ENCODE peak calls at places on chromosomes 4 and X, in ten cellular contexts. X is adipocyte, R is cardiac fibroblast, K is psoas muscle, O is gastrocnemius medialis, Z is Peyer's patch, N is HFF-Myc, U is hepatocyte, B is epithelial cell of esophagus, V is H7. G is an unnamed sample.

GRCh38 chr4:30881985-30882384 is 161.8 kb downstream of the PCDH7 start:
- DNase-seq in X (no peak), R (no peak), K (no peak), O (no peak), Z (no peak), N (no peak), U (no peak), B (no peak), V (no peak), G (no peak)

GRCh38 chr4:76512000-76512399 is 77.0 kb downstream of the SHROOM3 start:
- DNase-seq in X (no peak), R (no peak), K (no peak), O (no peak), Z (no peak), N (no peak), U (no peak), B (no peak), V (no peak), G (no peak)

GRCh38 chr4:173793937-173794510 is 264.0 kb upstream of the HAND2 start:
- DNase-seq in X (peak), R (peak), K (no peak), O (no peak), Z (no peak), N (no peak), U (no peak), B (no peak), V (no peak), G (no peak)

GRCh38 chr4:71130827-71131603 is 137.6 kb downstream of the DCK start:
- DNase-seq in X (peak), R (peak), K (no peak), O (no peak), Z (no peak), N (peak), U (no peak), B (peak), V (no peak), G (no peak)

GRCh38 chrX:97628326-97628725 is 744.6 kb downstream of the RPA4 start:
- DNase-seq in X (no peak), R (no peak), K (no peak), O (no peak), Z (no peak), N (no peak), U (no peak), B (no peak), V (no peak), G (no peak)

GRCh38 chr4:7388627-7389026 is 46.1 kb downstream of the PSAPL1 start:
- DNase-seq in X (no peak), R (no peak), K (no peak), O (no peak), Z (no peak), N (no peak), U (no peak), B (no peak), V (peak), G (no peak)

GRCh38 chrX:70175338-70175737 is 1.9 kb upstream of the DGAT2L6 start:
- DNase-seq in X (no peak), R (no peak), K (no peak), O (no peak), Z (no peak), N (no peak), U (no peak), B (no peak), V (no peak), G (no peak)

GRCh38 chrX:118197730-118198129 is 81.1 kb upstream of the KLHL13 start:
- DNase-seq in X (no peak), R (no peak), K (no peak), O (no peak), Z (no peak), N (no peak), U (no peak), B (no peak), V (no peak), G (no peak)

GRCh38 chr4:13327991-13328390 is 156.1 kb downstream of the RAB28 start:
- DNase-seq in X (no peak), R (no peak), K (no peak), O (no peak), Z (no peak), N (peak), U (no peak), B (no peak), V (no peak), G (no peak)

GRCh38 chrX:95884196-95884595 is 800.4 kb upstream of the DIAPH2 start:
- DNase-seq in X (peak), R (peak), K (no peak), O (no peak), Z (no peak), N (no peak), U (no peak), B (no peak), V (no peak), G (peak)

GRCh38 chrX:153646620-153647373 is at the start of gene DUSP9:
- DNase-seq in X (peak), R (peak), K (peak), O (no peak), Z (no peak), N (no peak), U (peak), B (peak), V (peak), G (peak)

GRCh38 chrX:45850775-45851433 is 650.2 kb upstream of the DIPK2B start:
- DNase-seq in X (peak), R (peak), K (peak), O (no peak), Z (no peak), N (no peak), U (peak), B (peak), V (peak), G (no peak)

GRCh38 chrX:72554448-72555140 is 18.0 kb downstream of the HDAC8 start:
- DNase-seq in X (no peak), R (no peak), K (no peak), O (no peak), Z (no peak), N (no peak), U (peak), B (peak), V (peak), G (no peak)

GRCh38 chrX:65668362-65669310 is 1.2 kb downstream of the MSN start:
- DNase-seq in X (peak), R (peak), K (peak), O (peak), Z (peak), N (no peak), U (peak), B (peak), V (peak), G (peak)

GRCh38 chr4:40719008-40719623 is 30.6 kb upstream of the NSUN7 start:
- DNase-seq in X (peak), R (peak), K (no peak), O (no peak), Z (no peak), N (no peak), U (peak), B (peak), V (peak), G (no peak)

GRCh38 chr4:1010522-1011021 is 854 bp upstream of the FGFRL1 start:
- DNase-seq in X (peak), R (peak), K (peak), O (peak), Z (peak), N (no peak), U (peak), B (peak), V (no peak), G (peak)

GRCh38 chr4:52038109-52038912 is at the start of gene SGCB:
- DNase-seq in X (peak), R (peak), K (peak), O (peak), Z (peak), N (no peak), U (peak), B (peak), V (peak), G (peak)

GRCh38 chrX:68997461-68997860 is 167.8 kb downstream of the PJA1 start:
- DNase-seq in X (no peak), R (no peak), K (no peak), O (no peak), Z (no peak), N (no peak), U (no peak), B (no peak), V (no peak), G (no peak)

DNA sequence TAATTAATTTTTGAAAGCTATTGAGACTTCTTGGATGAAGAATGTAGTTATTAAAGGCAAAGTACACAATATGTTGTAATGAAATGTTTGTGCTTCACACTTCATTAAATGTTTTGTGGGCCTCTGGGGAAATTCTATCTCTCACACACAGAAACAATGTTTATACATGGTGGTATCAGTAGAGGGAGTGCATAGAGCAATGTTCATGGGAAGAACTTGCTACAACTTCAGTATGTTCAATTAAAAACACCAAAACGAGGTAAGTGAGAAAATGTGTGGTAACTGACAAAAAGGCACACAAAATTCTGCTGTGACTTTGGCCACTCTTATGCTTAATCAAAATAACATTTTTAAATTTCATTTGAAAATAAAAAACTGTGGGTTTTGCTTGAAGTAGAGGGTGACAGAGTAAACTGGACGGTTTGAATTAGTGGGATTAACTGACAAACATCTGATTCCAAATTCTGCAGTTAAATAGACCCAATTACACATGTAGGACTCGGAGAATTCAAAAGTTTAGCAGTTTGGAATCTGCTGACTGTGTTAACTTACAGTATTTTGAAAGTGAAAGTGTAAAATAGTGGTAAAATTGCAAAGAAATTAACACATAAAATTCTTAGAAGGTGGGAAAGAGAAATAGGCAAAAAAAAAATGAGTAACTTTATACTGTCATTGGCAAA is 111.4 kb upstream of the TTC29 start:
- DNase-seq in X (peak), R (peak), K (no peak), O (no peak), Z (no peak), N (no peak), U (no peak), B (peak), V (no peak), G (no peak)
- H3K4me3 ChIP-seq in X (peak), R (peak), K (peak), O (peak), Z (peak), N (peak), U (peak), B (peak), V (no peak), G (peak)

GRCh38 chr4:107037188-107037587 is 1.1 kb upstream of the DKK2 start:
- DNase-seq in X (peak), R (peak), K (peak), O (peak), Z (no peak), N (no peak), U (peak), B (peak), V (peak), G (no peak)
- H3K4me3 ChIP-seq in X (peak), R (no peak), K (peak), O (peak), Z (no peak), N (peak), U (peak), B (no peak), V (no peak), G (no peak)

GRCh38 chr4:147740176-147740575 is 8.3 kb downstream of the ARHGAP10 start:
- DNase-seq in X (no peak), R (no peak), K (no peak), O (no peak), Z (no peak), N (no peak), U (no peak), B (no peak), V (no peak), G (no peak)
- H3K4me3 ChIP-seq in X (no peak), R (no peak), K (no peak), O (no peak), Z (no peak), N (no peak), U (no peak), B (no peak), V (no peak), G (no peak)

GRCh38 chrX:39518451-39519212 is 579.1 kb downstream of the BCOR start:
- DNase-seq in X (peak), R (peak), K (peak), O (peak), Z (no peak), N (no peak), U (no peak), B (no peak), V (peak), G (no peak)
- H3K4me3 ChIP-seq in X (peak), R (no peak), K (peak), O (peak), Z (no peak), N (no peak), U (no peak), B (no peak), V (no peak), G (no peak)

DNA sequence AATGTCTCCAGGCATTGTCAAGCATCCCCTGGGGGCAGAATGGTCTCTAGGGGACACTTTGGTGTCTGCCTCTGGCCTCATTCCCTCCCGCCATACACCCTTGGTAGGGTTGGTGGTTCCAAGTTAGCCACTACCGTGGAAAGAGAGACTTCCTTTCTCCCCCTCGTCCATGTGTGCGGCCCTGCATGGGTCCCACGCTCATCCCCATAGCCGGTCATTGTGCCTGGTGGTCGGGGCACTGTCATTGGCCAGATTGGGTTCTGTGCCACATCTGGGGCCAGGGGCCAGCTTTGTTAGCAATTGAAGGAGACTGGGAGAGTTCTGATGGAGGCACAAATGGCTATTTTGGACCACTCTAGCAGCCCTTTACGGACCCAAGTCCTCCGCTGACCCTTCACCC is 17.3 kb downstream of the CLCN4 start:
- DNase-seq in X (no peak), R (no peak), K (no peak), O (no peak), Z (no peak), N (no peak), U (no peak), B (no peak), V (no peak), G (no peak)
- H3K4me3 ChIP-seq in X (peak), R (no peak), K (peak), O (no peak), Z (no peak), N (no peak), U (no peak), B (no peak), V (no peak), G (no peak)

GRCh38 chr4:73970011-73970410 is 11.8 kb downstream of the PF4 start:
- DNase-seq in X (no peak), R (no peak), K (no peak), O (no peak), Z (no peak), N (no peak), U (no peak), B (no peak), V (no peak), G (no peak)

GRCh38 chr4:73974352-73974751 is 7.5 kb downstream of the PF4 start:
- DNase-seq in X (no peak), R (no peak), K (no peak), O (no peak), Z (no peak), N (no peak), U (no peak), B (no peak), V (no peak), G (no peak)

GRCh38 chr4:73976217-73976616 is 5.6 kb downstream of the PF4 start:
- DNase-seq in X (no peak), R (no peak), K (no peak), O (no peak), Z (no peak), N (no peak), U (no peak), B (no peak), V (no peak), G (no peak)

GRCh38 chr4:73967891-73968290 is 13.9 kb downstream of the PF4 start:
- DNase-seq in X (no peak), R (no peak), K (no peak), O (no peak), Z (no peak), N (no peak), U (no peak), B (no peak), V (no peak), G (no peak)

DNA sequence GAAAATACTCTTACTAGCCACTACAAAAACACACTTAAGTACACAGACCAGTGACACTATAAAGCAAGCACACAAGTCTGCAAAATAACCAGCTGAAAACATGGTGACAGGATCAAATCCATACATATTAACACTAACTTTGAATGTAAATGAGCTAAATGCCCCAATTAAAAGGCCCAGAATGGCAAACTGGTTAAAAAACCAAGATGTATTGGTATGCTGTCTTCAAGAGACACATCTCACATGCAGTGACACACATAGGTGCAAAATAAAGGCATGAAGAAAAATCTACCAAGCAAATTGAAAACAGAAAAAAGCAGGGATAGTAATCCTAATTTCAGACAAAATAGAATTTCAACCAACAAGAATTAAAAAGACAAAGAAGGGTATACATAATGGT is 10.9 kb downstream of the PF4 start:
- DNase-seq in X (no peak), R (no peak), K (no peak), O (no peak), Z (no peak), N (no peak), U (no peak), B (no peak), V (no peak), G (no peak)
- H3K4me3 ChIP-seq in X (peak), R (no peak), K (no peak), O (no peak), Z (no peak), N (no peak), U (no peak), B (no peak), V (no peak), G (no peak)

GRCh38 chr4:106035204-106035603 is 139.9 kb downstream of the NPNT start:
- DNase-seq in X (no peak), R (no peak), K (no peak), O (no peak), Z (no peak), N (no peak), U (no peak), B (no peak), V (no peak), G (no peak)

GRCh38 chr4:106034751-106035150 is 139.5 kb downstream of the NPNT start:
- DNase-seq in X (no peak), R (no peak), K (no peak), O (no peak), Z (no peak), N (no peak), U (no peak), B (no peak), V (no peak), G (no peak)

GRCh38 chr4:106033469-106033868 is 138.2 kb downstream of the NPNT start:
- DNase-seq in X (no peak), R (no peak), K (no peak), O (no peak), Z (no peak), N (no peak), U (no peak), B (no peak), V (no peak), G (no peak)

GRCh38 chr4:106032851-106033286 is 137.6 kb downstream of the NPNT start:
- DNase-seq in X (no peak), R (peak), K (no peak), O (no peak), Z (no peak), N (peak), U (no peak), B (peak), V (no peak), G (no peak)

DNA sequence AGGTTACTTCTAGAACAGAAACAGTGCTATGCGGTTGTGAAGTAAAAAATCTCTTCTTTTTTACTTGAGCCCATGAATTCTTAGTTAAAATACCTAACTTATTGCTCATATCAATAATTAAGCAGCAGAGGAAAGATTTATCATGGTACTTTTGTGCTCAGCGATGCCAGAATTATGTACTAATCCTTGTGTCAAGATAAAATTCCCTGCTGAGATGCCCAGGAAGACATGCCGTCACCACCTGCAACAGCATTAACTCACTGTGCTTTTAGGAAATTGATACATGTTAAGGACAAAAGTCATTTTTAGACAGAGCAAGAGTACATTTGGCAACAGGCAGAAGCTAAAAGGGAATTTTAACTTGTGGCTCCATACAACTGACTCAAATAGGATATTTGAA is 138.9 kb downstream of the NPNT start:
- DNase-seq in X (peak), R (peak), K (no peak), O (no peak), Z (no peak), N (no peak), U (no peak), B (peak), V (no peak), G (no peak)
- H3K4me3 ChIP-seq in X (no peak), R (no peak), K (no peak), O (no peak), Z (no peak), N (no peak), U (no peak), B (no peak), V (no peak), G (no peak)

GRCh38 chr4:82785248-82786003 is 13.2 kb downstream of the SCD5 start:
- DNase-seq in X (peak), R (peak), K (no peak), O (no peak), Z (no peak), N (peak), U (no peak), B (peak), V (no peak), G (no peak)
- H3K4me3 ChIP-seq in X (peak), R (peak), K (no peak), O (no peak), Z (no peak), N (no peak), U (no peak), B (no peak), V (no peak), G (no peak)

GRCh38 chr4:146639414-146639814 is 721 bp downstream of the POU4F2 start:
- DNase-seq in X (no peak), R (no peak), K (no peak), O (no peak), Z (no peak), N (no peak), U (no peak), B (no peak), V (no peak), G (no peak)
- H3K4me3 ChIP-seq in X (no peak), R (no peak), K (peak), O (no peak), Z (no peak), N (no peak), U (no peak), B (no peak), V (peak), G (no peak)

GRCh38 chr4:160877087-160877790 is 1286.6 kb downstream of the FSTL5 start:
- DNase-seq in X (no peak), R (no peak), K (no peak), O (no peak), Z (no peak), N (no peak), U (no peak), B (peak), V (peak), G (no peak)
- H3K4me3 ChIP-seq in X (no peak), R (no peak), K (no peak), O (no peak), Z (no peak), N (no peak), U (no peak), B (no peak), V (no peak), G (no peak)